ENCODE peak calls at places on chromosomes 13 and 19, in four cellular contexts. One of them, this sample, is unnamed.

GRCh38 chr19:42149447-42150202 is 17.4 kb upstream of the POU2F2 start:
- DNase-seq in ovary: no peak
- DNase-seq in psoas muscle: no peak
- DNase-seq in effector memory CD4-positive, alpha-beta T cell: no peak
- DNase-seq in this sample: no peak

GRCh38 chr13:101829484-101829883 is 377.0 kb downstream of the ITGBL1 start:
- DNase-seq in ovary: no peak
- DNase-seq in effector memory CD4-positive, alpha-beta T cell: no peak
- DNase-seq in psoas muscle: no peak
- DNase-seq in this sample: no peak

GRCh38 chr19:37966211-37967072 is 59.4 kb downstream of the SIPA1L3 start:
- DNase-seq in effector memory CD4-positive, alpha-beta T cell: no peak
- DNase-seq in psoas muscle: no peak
- DNase-seq in ovary: no peak
- DNase-seq in this sample: no peak

GRCh38 chr19:474126-475078 is 13.6 kb upstream of the SHC2 start:
- DNase-seq in ovary: no peak
- DNase-seq in psoas muscle: peak; percentile 38
- DNase-seq in effector memory CD4-positive, alpha-beta T cell: no peak
- DNase-seq in this sample: no peak

GRCh38 chr13:48626077-48626449 is 27.7 kb upstream of the CYSLTR2 start:
- DNase-seq in psoas muscle: no peak
- DNase-seq in effector memory CD4-positive, alpha-beta T cell: no peak
- DNase-seq in ovary: no peak
- DNase-seq in this sample: no peak

GRCh38 chr19:2536461-2536860 is 60.5 kb downstream of the GADD45B start:
- DNase-seq in psoas muscle: no peak
- DNase-seq in ovary: no peak
- DNase-seq in effector memory CD4-positive, alpha-beta T cell: no peak
- DNase-seq in this sample: no peak

GRCh38 chr19:38478273-38478971 is 44.9 kb downstream of the RYR1 start:
- DNase-seq in ovary: no peak
- DNase-seq in effector memory CD4-positive, alpha-beta T cell: no peak
- DNase-seq in psoas muscle: no peak
- DNase-seq in this sample: no peak

GRCh38 chr13:77386880-77387606 is 60.1 kb upstream of the MYCBP2 start:
- DNase-seq in psoas muscle: no peak
- DNase-seq in effector memory CD4-positive, alpha-beta T cell: no peak
- DNase-seq in ovary: no peak
- DNase-seq in this sample: no peak

GRCh38 chr19:20558011-20558410 is 7.6 kb downstream of the ZNF737 start:
- DNase-seq in psoas muscle: no peak
- DNase-seq in effector memory CD4-positive, alpha-beta T cell: no peak
- DNase-seq in ovary: peak; percentile 55
- DNase-seq in this sample: no peak

GRCh38 chr19:44807162-44807561 is 1.7 kb upstream of the BCAM start:
- DNase-seq in psoas muscle: no peak
- DNase-seq in ovary: peak; percentile 53
- DNase-seq in effector memory CD4-positive, alpha-beta T cell: no peak
- DNase-seq in this sample: no peak

GRCh38 chr13:113322043-113322461 is 25.0 kb downstream of the LAMP1 start:
- DNase-seq in ovary: no peak
- DNase-seq in psoas muscle: no peak
- DNase-seq in effector memory CD4-positive, alpha-beta T cell: no peak
- DNase-seq in this sample: no peak

GRCh38 chr13:60016229-60016628 is 147.5 kb downstream of the DIAPH3 start:
- DNase-seq in effector memory CD4-positive, alpha-beta T cell: no peak
- DNase-seq in psoas muscle: no peak
- DNase-seq in ovary: no peak
- DNase-seq in this sample: no peak

GRCh38 chr13:46951516-46951915 is 54.7 kb upstream of the HTR2A start:
- DNase-seq in effector memory CD4-positive, alpha-beta T cell: no peak
- DNase-seq in psoas muscle: no peak
- DNase-seq in ovary: no peak
- DNase-seq in this sample: no peak

GRCh38 chr19:29145756-29146155 is 67.2 kb downstream of the UQCRFS1 start:
- DNase-seq in effector memory CD4-positive, alpha-beta T cell: no peak
- DNase-seq in ovary: no peak
- DNase-seq in psoas muscle: no peak
- DNase-seq in this sample: no peak

GRCh38 chr13:82758056-82758455 is 1124.2 kb downstream of the SLITRK1 start:
- DNase-seq in effector memory CD4-positive, alpha-beta T cell: no peak
- DNase-seq in psoas muscle: no peak
- DNase-seq in ovary: no peak
- DNase-seq in this sample: no peak

GRCh38 chr19:43480574-43480973 is 15.2 kb upstream of the LYPD3 start:
- DNase-seq in psoas muscle: no peak
- DNase-seq in ovary: no peak
- DNase-seq in effector memory CD4-positive, alpha-beta T cell: no peak
- DNase-seq in this sample: no peak

GRCh38 chr19:19107663-19108062 is 30.6 kb downstream of the TMEM161A start:
- DNase-seq in effector memory CD4-positive, alpha-beta T cell: no peak
- DNase-seq in psoas muscle: no peak
- DNase-seq in ovary: no peak
- DNase-seq in this sample: no peak

GRCh38 chr13:107202371-107203023 is 634.6 kb upstream of the ARGLU1 start:
- DNase-seq in psoas muscle: no peak
- DNase-seq in effector memory CD4-positive, alpha-beta T cell: no peak
- DNase-seq in ovary: no peak
- DNase-seq in this sample: no peak

GRCh38 chr19:44796701-44797115 is 12.2 kb upstream of the BCAM start:
- DNase-seq in psoas muscle: peak; percentile 51
- DNase-seq in ovary: no peak
- DNase-seq in effector memory CD4-positive, alpha-beta T cell: no peak
- DNase-seq in this sample: no peak

GRCh38 chr19:51274037-51274370 is 23.1 kb downstream of the SIGLECL1 start:
- DNase-seq in ovary: no peak
- DNase-seq in psoas muscle: no peak
- DNase-seq in effector memory CD4-positive, alpha-beta T cell: no peak
- DNase-seq in this sample: no peak

GRCh38 chr19:34692541-34692940 is 15.1 kb downstream of the ZNF302 start:
- DNase-seq in ovary: no peak
- DNase-seq in psoas muscle: no peak
- DNase-seq in effector memory CD4-positive, alpha-beta T cell: no peak
- DNase-seq in this sample: no peak

GRCh38 chr19:13925990-13926389 is 12.2 kb downstream of the PODNL1 start:
- DNase-seq in ovary: no peak
- DNase-seq in effector memory CD4-positive, alpha-beta T cell: no peak
- DNase-seq in psoas muscle: no peak
- DNase-seq in this sample: no peak

GRCh38 chr19:6686628-6686975 is 16.6 kb upstream of the TNFSF14 start:
- DNase-seq in ovary: no peak
- DNase-seq in psoas muscle: no peak
- DNase-seq in effector memory CD4-positive, alpha-beta T cell: no peak
- DNase-seq in this sample: no peak

GRCh38 chr13:48580185-48580803 is 47.4 kb upstream of the RCBTB2 start:
- DNase-seq in psoas muscle: peak; percentile 53
- DNase-seq in ovary: peak; percentile 73
- DNase-seq in effector memory CD4-positive, alpha-beta T cell: peak; percentile 65
- DNase-seq in this sample: peak; percentile 44

GRCh38 chr19:35116085-35116801 is 620 bp downstream of the FXYD3 start:
- DNase-seq in ovary: no peak
- DNase-seq in effector memory CD4-positive, alpha-beta T cell: no peak
- DNase-seq in psoas muscle: no peak
- DNase-seq in this sample: no peak

GRCh38 chr19:8922591-8922990 is 87.6 kb downstream of the MUC16 start:
- DNase-seq in effector memory CD4-positive, alpha-beta T cell: no peak
- DNase-seq in ovary: no peak
- DNase-seq in psoas muscle: no peak
- DNase-seq in this sample: no peak

GRCh38 chr19:34678421-34678820 is 943 bp downstream of the ZNF302 start:
- DNase-seq in effector memory CD4-positive, alpha-beta T cell: no peak
- DNase-seq in psoas muscle: no peak
- DNase-seq in ovary: no peak
- DNase-seq in this sample: no peak

GRCh38 chr19:2333027-2333806 is 4.7 kb downstream of the SPPL2B start:
- DNase-seq in effector memory CD4-positive, alpha-beta T cell: no peak
- DNase-seq in ovary: no peak
- DNase-seq in psoas muscle: no peak
- DNase-seq in this sample: no peak

GRCh38 chr13:75236774-75237173 is 245.2 kb downstream of the TBC1D4 start:
- DNase-seq in ovary: no peak
- DNase-seq in psoas muscle: no peak
- DNase-seq in effector memory CD4-positive, alpha-beta T cell: no peak
- DNase-seq in this sample: no peak

GRCh38 chr13:101576452-101576851 is 124.0 kb downstream of the ITGBL1 start:
- DNase-seq in effector memory CD4-positive, alpha-beta T cell: no peak
- DNase-seq in psoas muscle: no peak
- DNase-seq in ovary: no peak
- DNase-seq in this sample: no peak

GRCh38 chr13:90701264-90701663 is 646.2 kb upstream of the MIR17HG start:
- DNase-seq in ovary: no peak
- DNase-seq in psoas muscle: no peak
- DNase-seq in effector memory CD4-positive, alpha-beta T cell: no peak
- DNase-seq in this sample: no peak

GRCh38 chr13:102484329-102484728 is 82.5 kb upstream of the FGF14 start:
- DNase-seq in psoas muscle: no peak
- DNase-seq in ovary: no peak
- DNase-seq in effector memory CD4-positive, alpha-beta T cell: no peak
- DNase-seq in this sample: no peak

DNA sequence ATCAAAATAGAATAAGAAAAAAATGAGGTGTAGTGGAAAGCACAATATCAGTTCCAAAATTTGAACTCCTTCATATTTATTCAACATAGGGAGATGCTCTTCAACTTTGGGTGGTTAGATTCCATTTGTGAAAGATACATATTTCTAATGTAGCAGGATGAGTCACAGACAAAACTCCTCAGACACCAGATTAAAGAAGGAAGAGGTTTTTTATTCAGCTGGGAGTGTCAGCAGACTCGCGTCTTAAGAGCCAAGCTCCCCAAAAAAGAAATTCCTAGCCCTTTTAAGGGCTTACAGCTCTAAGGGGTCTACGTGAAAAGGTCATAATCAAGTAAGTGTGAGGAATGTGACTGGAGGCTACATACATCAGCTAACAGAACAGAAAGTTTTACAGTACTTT is 6.8 kb upstream of the ZNF765 start:
- DNase-seq in ovary: no peak
- DNase-seq in effector memory CD4-positive, alpha-beta T cell: no peak
- DNase-seq in psoas muscle: no peak
- DNase-seq in this sample: no peak
- H3K9me3 ChIP-seq in ovary: no peaks in the 10 kb centered on the region
- H3K9me3 ChIP-seq in effector memory CD4-positive, alpha-beta T cell: peaks cover 33% of the 10 kb centered on the region
- H3K9me3 ChIP-seq in psoas muscle: peaks cover 22% of the 10 kb centered on the region
- H3K9me3 ChIP-seq in this sample: peaks cover 26% of the 10 kb centered on the region

GRCh38 chr19:12208221-12208620 is 45.3 kb downstream of the ZNF136 start:
- DNase-seq in effector memory CD4-positive, alpha-beta T cell: no peak
- DNase-seq in psoas muscle: no peak
- DNase-seq in ovary: no peak
- DNase-seq in this sample: no peak

GRCh38 chr19:12200020-12200419 is 37.1 kb downstream of the ZNF136 start:
- DNase-seq in psoas muscle: no peak
- DNase-seq in effector memory CD4-positive, alpha-beta T cell: no peak
- DNase-seq in ovary: no peak
- DNase-seq in this sample: no peak

GRCh38 chr19:12202250-12202649 is 39.4 kb downstream of the ZNF136 start:
- DNase-seq in effector memory CD4-positive, alpha-beta T cell: peak; percentile 34
- DNase-seq in ovary: no peak
- DNase-seq in psoas muscle: no peak
- DNase-seq in this sample: no peak

GRCh38 chr19:12205296-12205695 is 42.4 kb downstream of the ZNF136 start:
- DNase-seq in effector memory CD4-positive, alpha-beta T cell: no peak
- DNase-seq in ovary: no peak
- DNase-seq in psoas muscle: no peak
- DNase-seq in this sample: no peak
- H3K9me3 ChIP-seq in effector memory CD4-positive, alpha-beta T cell: peaks cover 17% of the 10 kb centered on the region
- H3K9me3 ChIP-seq in ovary: no peaks in the 10 kb centered on the region
- H3K9me3 ChIP-seq in psoas muscle: peaks cover 61% of the 10 kb centered on the region
- H3K9me3 ChIP-seq in this sample: peaks cover 8% of the 10 kb centered on the region

DNA sequence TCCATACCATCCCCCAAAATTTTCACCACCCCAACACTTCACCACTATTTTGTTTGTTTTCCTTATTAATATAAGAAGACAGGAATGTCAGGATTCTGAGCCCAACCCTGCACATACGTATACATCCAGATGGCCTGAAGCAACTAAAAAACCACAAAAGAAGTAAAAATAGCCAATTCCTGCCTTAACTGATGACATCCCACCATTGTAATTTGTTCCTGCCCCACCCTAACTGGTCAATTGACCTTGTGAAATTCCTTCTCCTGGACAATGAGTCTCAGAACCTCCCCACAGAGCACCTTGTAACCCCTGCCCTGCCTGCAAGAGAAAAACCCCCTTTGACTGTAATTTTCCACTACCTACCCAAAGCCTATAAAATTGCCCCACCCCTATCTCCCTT is 132.5 kb downstream of the ZNF675 start:
- DNase-seq in effector memory CD4-positive, alpha-beta T cell: no peak
- DNase-seq in psoas muscle: no peak
- DNase-seq in ovary: no peak
- DNase-seq in this sample: no peak
- H3K9me3 ChIP-seq in effector memory CD4-positive, alpha-beta T cell: no peaks in the 10 kb centered on the region
- H3K9me3 ChIP-seq in psoas muscle: no peaks in the 10 kb centered on the region
- H3K9me3 ChIP-seq in ovary: no peaks in the 10 kb centered on the region
- H3K9me3 ChIP-seq in this sample: no peaks in the 10 kb centered on the region

DNA sequence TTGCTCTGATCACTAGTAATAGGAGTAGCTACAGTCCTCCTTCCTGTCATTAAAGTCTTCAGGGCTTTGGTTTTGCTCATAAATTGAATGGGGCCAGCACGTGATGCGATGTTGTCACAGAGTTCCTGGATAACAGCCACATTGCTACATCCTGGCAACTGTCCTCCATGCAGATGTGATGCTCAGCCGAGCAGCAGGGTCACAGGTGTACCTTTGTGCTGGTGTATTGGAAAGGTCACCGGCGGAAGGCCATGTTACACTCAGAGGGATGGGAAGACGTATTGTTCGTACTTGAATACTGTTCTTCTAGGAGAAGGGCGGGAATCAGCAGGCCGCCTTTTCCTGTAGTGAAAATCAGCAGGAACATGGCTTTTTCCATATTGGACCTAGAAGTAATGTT is 713.8 kb upstream of the GPC6 start:
- DNase-seq in psoas muscle: no peak
- DNase-seq in effector memory CD4-positive, alpha-beta T cell: no peak
- DNase-seq in ovary: no peak
- DNase-seq in this sample: no peak
- H3K9me3 ChIP-seq in psoas muscle: no peaks in the 10 kb centered on the region
- H3K9me3 ChIP-seq in effector memory CD4-positive, alpha-beta T cell: no peaks in the 10 kb centered on the region
- H3K9me3 ChIP-seq in ovary: no peaks in the 10 kb centered on the region
- H3K9me3 ChIP-seq in this sample: no peaks in the 10 kb centered on the region

This sample was measured in T-helper 17 cell.